ENCODE peak calls at places on chromosomes 12 and 14, in nine cellular contexts. F is MM.1S, Z is brain microvascular endothelial cell, E is lower leg skin, G is PC-3, Y is Peyer's patch, M is right lobe of liver, X is transverse colon, T is stomach. V is an unnamed sample.

GRCh38 chr12:70338531-70338930 is 27.6 kb upstream of the KCNMB4 start:
- DNase-seq in F (no peak), Z (peak), T (no peak), E (no peak), X (no peak), M (no peak), G (no peak), Y (no peak), V (no peak)

GRCh38 chr12:71410844-71411243 is 28.8 kb upstream of the LGR5 start:
- DNase-seq in G (no peak), Z (no peak), Y (no peak), M (no peak), T (no peak), F (no peak), E (no peak), X (no peak), V (no peak)

GRCh38 chr12:132490481-132491348 is 764 bp downstream of the FBRSL1 start:
- DNase-seq in Z (no peak), T (no peak), F (no peak), E (no peak), M (no peak), X (no peak), Y (no peak), G (no peak), V (no peak)

GRCh38 chr12:24546084-24546483 is 402.8 kb downstream of the BCAT1 start:
- DNase-seq in F (no peak), E (no peak), M (no peak), X (no peak), Z (no peak), Y (no peak), G (no peak), T (no peak), V (no peak)

GRCh38 chr14:105137481-105138020 is 31.0 kb downstream of the JAG2 start:
- DNase-seq in X (no peak), G (no peak), Y (no peak), M (peak), Z (no peak), F (no peak), T (no peak), E (no peak), V (no peak)

GRCh38 chr14:72634910-72635647 is 258.8 kb downstream of the DPF3 start:
- DNase-seq in T (no peak), M (no peak), Y (no peak), G (no peak), X (no peak), Z (no peak), E (no peak), F (peak), V (no peak)

GRCh38 chr14:76953196-76953945 is 75.1 kb downstream of the IRF2BPL start:
- DNase-seq in T (peak), Z (peak), X (peak), E (peak), Y (peak), F (no peak), M (peak), G (peak), V (no peak)

GRCh38 chr12:132719141-132719953 is 8.7 kb downstream of the PGAM5 start:
- DNase-seq in E (no peak), T (no peak), X (no peak), F (no peak), G (peak), M (no peak), Z (no peak), Y (no peak), V (no peak)

GRCh38 chr12:32151552-32151951 is 44.9 kb downstream of the BICD1 start:
- DNase-seq in X (no peak), T (no peak), M (no peak), G (no peak), E (no peak), Z (no peak), Y (no peak), F (no peak), V (no peak)

GRCh38 chr12:128486951-128487350 is 220.0 kb downstream of the TMEM132C start:
- DNase-seq in F (no peak), G (no peak), E (no peak), Z (no peak), M (no peak), X (no peak), T (no peak), Y (no peak), V (no peak)

GRCh38 chr14:55327179-55327578 is 56.0 kb downstream of the FBXO34 start:
- DNase-seq in F (no peak), T (no peak), X (no peak), G (no peak), Z (no peak), Y (no peak), E (no peak), M (no peak), V (no peak)

GRCh38 chr14:44404021-44404420 is 103.1 kb downstream of the FSCB start:
- DNase-seq in Z (no peak), X (peak), M (no peak), T (no peak), E (no peak), F (no peak), Y (no peak), G (peak), V (no peak)

GRCh38 chr14:61388173-61388975 is 67.0 kb downstream of the PRKCH start:
- DNase-seq in Z (no peak), G (peak), F (no peak), T (no peak), E (no peak), Y (no peak), M (no peak), X (no peak), V (no peak)

GRCh38 chr12:31590730-31591307 is at the start of gene DENND5B:
- DNase-seq in T (peak), E (peak), M (peak), Z (peak), G (peak), X (peak), Y (peak), F (peak), V (no peak)

GRCh38 chr14:90168425-90169105 is 87.8 kb upstream of the PSMC1 start:
- DNase-seq in Y (no peak), G (peak), E (no peak), F (no peak), M (no peak), X (no peak), T (no peak), Z (peak), V (no peak)

GRCh38 chr12:58364389-58365086 is 423.2 kb downstream of the ATP23 start:
- DNase-seq in G (peak), E (no peak), Z (peak), F (no peak), X (no peak), T (no peak), Y (no peak), M (no peak), V (peak)

GRCh38 chr12:78191611-78192010 is 360.9 kb downstream of the NAV3 start:
- DNase-seq in F (no peak), E (no peak), T (no peak), Y (no peak), M (no peak), G (peak), X (no peak), Z (no peak), V (no peak)

GRCh38 chr12:50224026-50224692 is 57.0 kb upstream of the CERS5 start:
- DNase-seq in X (peak), T (peak), Z (peak), F (peak), E (no peak), G (peak), M (no peak), Y (no peak), V (no peak)

GRCh38 chr14:54609576-54609975 is 42.6 kb downstream of the SAMD4A start:
- DNase-seq in T (no peak), F (no peak), X (no peak), Y (no peak), M (no peak), E (no peak), G (no peak), Z (no peak), V (no peak)

GRCh38 chr14:90275820-90276219 is 19.5 kb downstream of the PSMC1 start:
- DNase-seq in X (no peak), Y (no peak), F (no peak), Z (peak), G (no peak), M (peak), E (no peak), T (no peak), V (no peak)

GRCh38 chr12:30417697-30418231 is 277.9 kb downstream of the IPO8 start:
- DNase-seq in T (no peak), M (no peak), Y (no peak), G (peak), F (no peak), E (peak), Z (peak), X (peak), V (peak)

GRCh38 chr12:124745891-124746570 is 117.6 kb downstream of the SCARB1 start:
- DNase-seq in Y (peak), E (peak), G (peak), F (no peak), T (peak), X (peak), Z (peak), M (peak), V (peak)

GRCh38 chr12:69141074-69141473 is 98.3 kb upstream of the CPSF6 start:
- DNase-seq in F (no peak), M (no peak), Z (no peak), G (no peak), X (no peak), Y (no peak), T (no peak), E (no peak), V (no peak)

GRCh38 chr12:59708059-59708458 is 112.2 kb downstream of the SLC16A7 start:
- DNase-seq in F (no peak), M (no peak), G (peak), X (no peak), T (no peak), E (no peak), Z (peak), Y (no peak), V (peak)

GRCh38 chr12:102385343-102385742 is 95.0 kb downstream of the IGF1 start:
- DNase-seq in M (no peak), E (no peak), G (no peak), X (no peak), Y (no peak), Z (no peak), T (no peak), F (no peak), V (no peak)

GRCh38 chr12:108332791-108333382 is 6.2 kb downstream of the CMKLR1 start:
- DNase-seq in E (peak), X (peak), Y (no peak), T (no peak), G (no peak), Z (peak), M (peak), F (no peak), V (no peak)

GRCh38 chr12:32727237-32727636 is 28.5 kb downstream of the YARS2 start:
- DNase-seq in Y (no peak), Z (peak), G (no peak), F (no peak), T (no peak), X (no peak), E (no peak), M (no peak), V (peak)

GRCh38 chr14:52063107-52063506 is 5.8 kb downstream of the NID2 start:
- DNase-seq in Y (no peak), Z (no peak), F (no peak), T (no peak), E (no peak), G (no peak), M (no peak), X (no peak), V (no peak)

GRCh38 chr14:78399316-78399889 is 229.2 kb downstream of the NRXN3 start:
- DNase-seq in X (no peak), Z (peak), G (peak), F (no peak), M (no peak), T (no peak), E (no peak), Y (no peak), V (no peak)

GRCh38 chr14:78405071-78405856 is 235.1 kb downstream of the NRXN3 start:
- DNase-seq in G (no peak), E (no peak), M (no peak), F (no peak), T (no peak), Z (no peak), X (no peak), Y (no peak), V (no peak)

GRCh38 chr14:78401866-78402265 is 231.7 kb downstream of the NRXN3 start:
- DNase-seq in X (no peak), Z (no peak), T (no peak), G (no peak), Y (no peak), F (no peak), M (no peak), E (no peak), V (no peak)

GRCh38 chr14:78398216-78398615 is 228.0 kb downstream of the NRXN3 start:
- DNase-seq in Z (no peak), T (no peak), F (no peak), Y (no peak), X (no peak), G (no peak), M (no peak), E (no peak), V (no peak)

GRCh38 chr14:78403278-78403815 is 233.2 kb downstream of the NRXN3 start:
- DNase-seq in M (no peak), F (no peak), X (no peak), E (no peak), Z (peak), Y (no peak), G (no peak), T (no peak), V (no peak)
- H3K4me3 ChIP-seq in M (no peak), F (no peak), X (no peak), E (no peak), Z (no peak), Y (no peak), G (no peak), T (no peak), V (no peak)

DNA sequence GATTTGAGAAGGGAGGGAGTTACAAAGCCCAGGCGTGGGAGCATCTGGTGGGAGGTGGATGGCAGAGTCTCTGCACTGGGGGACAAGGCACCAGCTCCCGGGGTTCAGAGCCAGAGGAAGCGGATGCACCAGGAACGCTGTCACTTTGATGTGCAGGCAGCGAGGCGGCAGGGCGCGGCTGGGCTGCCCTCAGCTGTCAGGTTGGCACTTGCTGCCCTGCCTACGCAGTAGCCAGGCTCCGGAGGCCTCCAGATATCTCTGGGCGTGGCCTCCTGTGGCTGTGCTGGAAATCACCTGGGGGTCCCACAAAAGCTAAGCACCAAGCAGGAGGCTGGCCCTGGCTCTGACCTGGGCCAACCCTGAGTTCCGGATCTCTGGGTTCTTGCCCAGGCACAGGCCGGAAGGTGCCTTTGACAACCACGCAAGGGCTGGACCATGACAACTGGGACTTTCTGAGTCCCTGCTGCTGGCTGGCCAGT is 62.1 kb upstream of the MAP1LC3B2 start:
- DNase-seq in Z (no peak), F (no peak), T (peak), X (peak), M (no peak), Y (no peak), G (no peak), E (peak), V (no peak)
- TF ChIP-seq CTCF in Z (no peak), F (no peak), T (no peak), X (no peak), M (no peak), Y (peak), G (no peak), E (no peak), V (no peak)

DNA sequence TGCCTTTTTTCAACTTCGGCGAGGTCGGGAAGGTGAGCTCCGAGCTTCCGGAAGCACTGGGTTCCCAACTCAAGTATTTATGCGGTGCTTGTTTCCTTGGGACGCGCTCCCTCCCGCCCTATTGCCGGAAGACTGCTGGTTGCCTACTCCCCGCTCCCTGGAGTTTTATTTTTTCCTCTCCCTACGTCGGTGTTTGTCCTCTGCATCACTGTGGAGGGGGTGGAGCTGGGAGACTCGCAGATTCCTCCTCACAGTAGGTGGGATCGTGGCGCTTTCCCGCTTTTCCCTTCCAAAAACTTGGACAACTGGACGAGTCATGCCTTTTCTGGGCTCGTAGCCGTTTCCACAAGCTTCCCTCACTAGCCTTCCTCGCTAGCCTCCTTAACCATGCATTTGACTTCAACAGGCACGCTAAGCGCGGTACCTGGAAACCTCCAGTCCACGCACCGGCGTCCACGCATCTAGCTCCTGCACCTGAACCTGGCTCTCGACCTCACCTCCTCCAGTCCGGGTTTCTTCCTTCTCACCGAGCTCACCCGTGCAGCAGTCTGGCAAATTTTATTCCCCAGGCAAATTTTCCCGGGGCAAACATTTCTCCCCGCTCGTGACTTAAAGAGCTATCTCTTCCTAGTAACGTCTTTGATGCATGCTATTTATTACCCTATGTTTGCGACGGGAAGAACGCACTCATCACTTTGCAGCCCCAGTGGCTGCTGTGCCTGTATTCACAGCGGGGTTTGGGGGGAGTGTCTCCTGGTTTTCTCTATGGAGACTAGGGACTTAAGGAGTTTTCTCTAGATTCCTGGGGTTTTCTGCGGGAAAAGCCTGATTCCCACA is at the start of gene AVPR1A:
- DNase-seq in T (no peak), M (peak), Y (no peak), E (peak), F (no peak), X (no peak), G (no peak), Z (no peak), V (no peak)
- H3K4me3 ChIP-seq in T (peak), M (peak), Y (no peak), E (peak), F (no peak), X (peak), G (peak), Z (peak), V (no peak)

DNA sequence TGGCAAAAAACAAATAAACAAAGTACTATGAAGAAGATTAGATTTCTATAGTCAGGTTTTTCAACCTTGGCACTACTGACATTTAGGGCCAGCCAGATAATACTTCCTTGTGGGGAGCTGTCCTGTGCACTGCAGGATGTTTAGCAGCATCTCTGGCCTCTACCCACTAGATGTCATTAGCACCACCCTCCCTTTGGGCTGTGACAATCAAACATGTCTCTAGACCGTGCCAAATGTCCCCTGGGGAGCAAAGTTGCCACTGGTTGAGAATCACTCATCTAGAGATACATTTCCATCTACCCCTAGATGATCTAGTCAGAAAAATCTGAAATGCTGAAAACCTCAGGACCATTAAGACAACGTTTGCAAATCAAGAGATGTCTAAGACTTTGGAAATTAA is 29.9 kb downstream of the SRRM4 start:
- DNase-seq in F (no peak), E (no peak), M (no peak), Z (no peak), T (no peak), G (no peak), Y (no peak), X (no peak), V (no peak)
- TF ChIP-seq CTCF in F (no peak), E (no peak), M (no peak), Z (no peak), T (no peak), G (no peak), Y (no peak), X (no peak), V (no peak)

DNA sequence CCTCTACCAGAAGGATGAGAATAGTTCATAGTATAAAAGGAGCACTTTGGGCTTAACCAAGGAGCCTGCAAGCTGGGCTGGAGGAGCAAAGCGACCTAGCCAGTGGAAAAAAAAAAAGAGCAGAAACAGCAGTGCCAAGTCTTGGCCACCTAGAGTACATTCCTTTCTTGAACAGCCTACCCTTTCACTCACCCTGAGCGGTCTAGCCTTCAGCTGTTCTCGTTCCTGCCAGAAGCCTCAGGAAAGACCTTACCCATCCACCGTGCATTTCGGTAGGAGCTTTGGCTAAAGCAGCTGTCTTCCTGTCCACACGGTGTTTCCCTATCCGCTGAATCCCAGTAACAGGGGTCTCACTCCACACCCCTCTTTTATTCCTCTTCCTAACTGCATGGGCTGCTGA is 88.7 kb upstream of the METAP2 start:
- DNase-seq in M (no peak), X (no peak), T (no peak), F (no peak), E (no peak), Y (no peak), Z (peak), G (no peak), V (peak)
- H3K4me3 ChIP-seq in M (no peak), X (peak), T (peak), F (no peak), E (no peak), Y (no peak), Z (no peak), G (no peak), V (peak)

GRCh38 chr12:5193569-5193968 is 149.9 kb downstream of the KCNA5 start:
- DNase-seq in M (no peak), Z (no peak), F (no peak), E (no peak), T (no peak), X (no peak), G (no peak), Y (no peak), V (no peak)
- TF ChIP-seq CTCF in M (no peak), Z (no peak), F (no peak), E (no peak), T (no peak), X (no peak), G (no peak), Y (no peak), V (no peak)